ENCODE peak calls at places on chromosomes 11 and 22, in four cellular contexts. P is fibroblast of villous mesenchyme, J is GM10248, N is AG10803. W is an unnamed sample.

GRCh38 chr11:70296681-70297080 is 26.2 kb downstream of the PPFIA1 start:
- DNase-seq in P (no peak), N (no peak), J (no peak), W (no peak)

GRCh38 chr11:65551572-65552398 is 6.4 kb downstream of the LTBP3 start:
- DNase-seq in N (no peak), J (peak; percentile 75), P (peak; percentile 41), W (peak; percentile 77)

GRCh38 chr22:32482708-32483107 is 8.1 kb downstream of the FBXO7 start:
- DNase-seq in P (no peak), J (peak; percentile 35), N (no peak), W (peak; percentile 71)

GRCh38 chr11:46490576-46491100 is 99.1 kb upstream of the CHRM4 start:
- DNase-seq in N (peak; percentile 13), P (no peak), J (no peak), W (no peak)

GRCh38 chr11:44949160-44950035 is 1.3 kb downstream of the TP53I11 start:
- DNase-seq in J (no peak), P (peak; percentile 49), N (peak; percentile 30), W (peak; percentile 44)

GRCh38 chr22:19477321-19478085 is 1.5 kb downstream of the UFD1 start:
- DNase-seq in J (no peak), P (no peak), N (peak; percentile 35), W (no peak)

GRCh38 chr11:128931661-128932060 is 11.0 kb downstream of the TP53AIP1 start:
- DNase-seq in P (no peak), N (no peak), J (no peak), W (no peak)

GRCh38 chr11:62542750-62543567 is 3.6 kb downstream of the AHNAK start:
- DNase-seq in P (peak; percentile 82), N (peak; percentile 85), J (peak; percentile 78), W (peak; percentile 85)

GRCh38 chr11:86592659-86593451 is 79.6 kb downstream of the ME3 start:
- DNase-seq in J (peak; percentile 68), N (peak; percentile 52), P (peak; percentile 69), W (peak; percentile 97)

GRCh38 chr11:129694966-129695365 is 120.7 kb upstream of the TMEM45B start:
- DNase-seq in P (no peak), N (no peak), J (no peak), W (no peak)

GRCh38 chr11:75198278-75198948 is 42.2 kb upstream of the TPBGL start:
- DNase-seq in J (no peak), N (no peak), P (no peak), W (no peak)

GRCh38 chr11:41527530-41527929 is 68.1 kb upstream of the LRRC4C start:
- DNase-seq in N (no peak), J (no peak), P (no peak), W (no peak)

GRCh38 chr11:100849914-100850235 is 162.8 kb downstream of the ARHGAP42 start:
- DNase-seq in J (no peak), P (no peak), N (no peak), W (no peak)

GRCh38 chr11:63795066-63795465 is 18.2 kb upstream of the SPINDOC start:
- DNase-seq in N (no peak), J (no peak), P (no peak), W (no peak)

GRCh38 chr11:2917842-2918490 is 11.3 kb downstream of the PHLDA2 start:
- DNase-seq in P (no peak), N (no peak), J (no peak), W (no peak)

GRCh38 chr22:11325767-11326166 is 4202.2 kb upstream of the OR11H1 start:
- DNase-seq in J (no peak), P (no peak), N (no peak), W (no peak)

GRCh38 chr22:37778370-37779009 is 29.2 kb upstream of the GCAT start:
- DNase-seq in P (no peak), J (no peak), N (no peak), W (no peak)

GRCh38 chr22:37784829-37785495 is 22.8 kb upstream of the GCAT start:
- DNase-seq in N (no peak), P (no peak), J (no peak), W (no peak)

GRCh38 chr22:37781434-37782059 is 26.2 kb upstream of the GCAT start:
- DNase-seq in J (no peak), N (no peak), P (no peak), W (no peak)

GRCh38 chr22:37777122-37777687 is 30.5 kb upstream of the GCAT start:
- DNase-seq in J (peak; percentile 75), P (peak; percentile 83), N (peak; percentile 89), W (no peak)

DNA sequence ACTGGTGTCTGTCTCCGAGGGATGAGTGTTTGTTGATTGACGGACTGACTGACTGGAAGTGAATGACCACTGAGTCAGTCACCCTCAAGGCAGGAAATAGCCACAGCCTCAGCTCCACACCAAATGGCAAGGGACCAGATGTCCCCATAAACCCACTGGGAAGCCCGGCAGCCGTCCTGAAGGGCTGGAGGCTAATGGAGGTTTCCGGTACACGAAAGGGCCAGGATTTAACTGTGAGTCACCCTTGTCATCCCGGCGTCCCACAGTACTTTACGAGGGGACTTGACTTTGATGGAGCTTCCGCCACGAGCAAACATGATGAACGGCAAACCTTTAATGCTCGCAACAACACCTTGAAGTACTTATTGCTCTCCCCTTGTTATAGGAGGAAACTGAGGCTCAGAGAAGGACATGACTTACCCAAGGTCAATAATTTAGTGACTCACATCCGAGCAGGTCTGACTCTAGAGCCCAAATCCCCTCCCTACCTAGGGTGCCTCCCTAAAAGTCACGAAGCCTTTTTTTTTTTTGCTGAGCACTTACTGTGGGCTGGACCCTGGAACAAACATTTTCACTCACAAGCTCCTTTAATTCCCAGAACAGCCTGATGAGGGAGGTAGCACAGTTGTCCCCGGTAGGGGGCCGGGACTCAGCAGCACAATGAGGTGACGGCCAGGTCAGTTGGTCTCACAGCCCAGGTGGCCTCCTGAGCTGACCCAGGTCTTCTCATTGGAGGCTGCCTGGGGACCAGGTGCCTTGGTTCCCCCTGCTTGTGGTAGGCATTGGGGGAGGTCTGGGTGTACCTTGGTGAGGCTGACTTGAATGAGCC is 25.2 kb upstream of the GCAT start:
- DNase-seq in J (no peak), P (peak; percentile 74), N (peak; percentile 65), W (no peak)
- TF ChIP-seq CTCF in J (no peak), P (peak; percentile 23), N (peak; percentile 31), W (no peak)

GRCh38 chr11:57515332-57516060 is at the start of gene SLC43A1:
- DNase-seq in J (peak; percentile 66), P (peak; percentile 68), N (peak; percentile 50), W (peak; percentile 48)
- TF ChIP-seq CTCF in J (no peak), P (peak; percentile 18), N (peak; percentile 16), W (no peak)

DNA sequence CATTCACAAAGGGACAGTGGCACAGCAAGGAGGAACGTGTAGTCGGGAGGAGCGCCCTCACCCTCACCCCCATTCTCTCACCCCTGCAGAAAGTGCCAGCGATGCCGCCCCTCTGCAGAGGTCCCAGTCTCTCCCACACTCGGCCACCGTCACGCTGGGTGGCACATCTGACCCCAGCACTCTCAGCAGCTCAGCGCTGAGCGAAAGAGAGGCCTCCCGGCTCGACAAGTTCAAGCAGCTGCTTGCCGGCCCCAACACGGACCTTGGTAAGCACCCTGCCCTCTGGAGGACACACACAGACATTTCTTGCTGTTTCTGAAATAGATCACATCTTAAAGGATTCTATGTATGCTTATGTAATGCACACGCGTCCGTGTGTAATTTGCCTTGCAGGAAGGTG is 34.9 kb downstream of the TBC1D22A start:
- DNase-seq in N (peak; percentile 15), P (peak; percentile 40), J (no peak), W (no peak)
- TF ChIP-seq CTCF in N (peak; percentile 23), P (peak; percentile 35), J (no peak), W (no peak)

DNA sequence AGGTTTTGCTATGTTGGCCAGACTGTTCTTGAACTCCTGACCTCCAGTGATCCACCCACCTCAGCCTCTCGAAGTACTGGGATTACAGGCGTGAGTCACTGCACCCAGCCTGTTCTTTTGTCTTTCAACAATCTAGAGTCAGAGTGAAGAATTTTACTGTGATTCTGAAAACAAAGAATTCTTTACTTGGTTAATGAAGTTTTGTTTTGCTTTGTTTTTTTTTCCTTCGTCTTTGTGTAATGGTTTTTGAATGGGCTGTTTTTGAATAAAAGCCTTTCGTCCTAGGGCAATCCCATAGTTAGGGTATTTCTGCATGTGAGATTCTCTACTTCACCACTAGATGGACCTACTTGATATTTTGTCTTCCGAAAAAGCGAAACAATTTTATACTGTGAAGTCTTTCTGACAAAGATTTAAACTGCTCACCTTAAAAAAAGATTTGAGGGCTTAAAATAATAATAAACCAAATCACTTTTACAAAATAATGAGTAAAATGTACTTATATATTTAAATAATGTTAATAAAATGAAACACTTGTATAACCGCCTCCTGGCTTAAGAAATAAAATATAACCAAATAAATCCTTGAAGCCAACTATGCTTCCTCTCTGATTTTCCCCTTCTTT is 43.4 kb upstream of the SC5D start:
- DNase-seq in N (peak; percentile 51), J (peak; percentile 66), P (peak; percentile 41), W (peak; percentile 9)
- TF ChIP-seq CTCF in N (peak; percentile 84), J (peak; percentile 55), P (peak; percentile 80), W (peak; percentile 86)

DNA sequence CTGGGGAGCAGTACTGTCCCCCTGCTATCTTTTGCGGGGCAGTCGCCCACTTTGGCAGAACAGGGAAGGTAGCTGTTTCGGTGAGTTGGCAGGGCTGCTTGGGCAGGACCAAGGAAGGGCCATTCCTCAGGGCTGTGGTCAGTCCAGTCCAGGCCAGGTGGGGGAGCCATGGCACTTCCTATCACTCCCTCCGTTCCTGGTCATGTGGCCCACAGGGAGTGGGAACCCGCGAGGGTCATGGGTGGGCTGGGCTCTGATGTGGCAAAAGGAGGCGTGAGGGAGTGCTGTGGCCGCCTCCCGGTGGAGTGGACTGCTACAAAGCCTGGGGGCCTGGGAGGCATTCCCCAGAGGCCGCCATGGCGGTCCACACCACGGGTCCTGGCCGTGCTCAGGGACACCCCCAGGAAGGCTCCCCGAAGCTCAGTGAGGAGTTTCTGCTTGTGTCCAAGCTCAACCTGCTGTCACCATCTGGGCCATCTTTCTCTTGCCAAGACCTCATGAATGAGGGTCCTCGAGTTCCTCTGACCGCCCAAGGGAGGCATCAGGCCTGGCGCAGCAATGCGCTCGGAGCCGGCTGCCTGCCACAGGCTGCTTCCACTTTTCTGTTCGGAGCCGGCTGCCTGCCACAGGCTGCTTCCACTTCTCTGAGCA is 11.9 kb downstream of the CHID1 start:
- DNase-seq in N (no peak), J (no peak), P (peak; percentile 21), W (no peak)
- TF ChIP-seq CTCF in N (peak; percentile 18), J (no peak), P (peak; percentile 37), W (no peak)

DNA sequence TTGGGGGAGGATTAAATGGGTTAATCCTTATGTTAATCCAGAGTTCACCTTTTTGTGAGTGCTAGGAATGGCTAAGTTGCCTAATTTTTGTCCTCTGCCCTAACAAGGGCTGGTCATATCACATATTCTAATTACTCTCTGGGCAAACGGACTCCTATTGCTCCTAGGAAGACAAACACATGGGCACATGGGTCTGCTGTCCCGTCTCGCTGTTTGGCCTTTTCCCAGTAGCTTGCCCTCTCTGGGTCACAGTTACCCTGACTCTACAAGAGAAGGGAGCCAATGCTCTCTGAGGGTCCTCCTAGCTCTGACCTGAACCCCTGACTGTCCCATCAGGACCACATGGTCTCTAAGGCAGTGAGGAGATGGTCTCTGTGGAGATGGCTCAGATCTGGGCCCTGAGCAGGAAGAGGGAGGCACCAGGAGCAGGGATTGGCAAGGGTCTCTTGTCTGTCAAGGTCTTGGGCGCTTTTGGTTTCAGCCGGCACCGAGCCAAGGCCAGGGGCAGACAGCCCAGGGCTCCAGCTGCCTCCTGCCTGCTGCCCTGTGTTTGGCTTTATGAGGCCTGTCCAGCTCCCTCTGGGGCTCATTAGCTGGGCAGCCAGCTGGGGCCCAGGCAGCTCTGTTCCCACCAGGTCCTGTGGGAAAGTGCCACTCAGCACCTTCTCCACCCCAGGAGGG is 560.0 kb downstream of the MN1 start:
- DNase-seq in N (peak; percentile 64), P (peak; percentile 64), J (no peak), W (no peak)
- TF ChIP-seq CTCF in N (no peak), P (no peak), J (no peak), W (no peak)

W was measured in activated CD8-positive, alpha-beta T cell treated with anti-CD3 and anti-CD28 coated beads for 36 hours.